ENCODE peak calls at places on chromosomes 2 and 18, in nine cellular contexts. M, U, J, L, Z, F, D, C and G are unnamed samples.

GRCh38 chr2:16336916-16337315 is 328.7 kb downstream of the CYRIA start:
- DNase-seq in M (no peak), J (no peak), L (no peak), U (no peak), D (no peak), Z (no peak), C (no peak), F (no peak), G (no peak)

GRCh38 chr2:148201075-148202004 is 180.4 kb downstream of the MBD5 start:
- DNase-seq in F (peak; percentile 42), C (peak; percentile 87), L (no peak), J (peak; percentile 87), U (no peak), Z (peak; percentile 33), D (peak; percentile 32), M (peak; percentile 42), G (peak; percentile 42)

GRCh38 chr2:199870581-199870980 is 19.6 kb upstream of the FTCDNL1 start:
- DNase-seq in Z (no peak), F (no peak), D (no peak), U (no peak), J (no peak), M (no peak), C (no peak), L (no peak), G (no peak)

GRCh38 chr18:76394780-76395476 is 100.1 kb downstream of the ZNF516 start:
- DNase-seq in D (peak; percentile 6), F (no peak), C (no peak), L (no peak), Z (no peak), U (no peak), M (no peak), J (peak; percentile 38), G (no peak)

GRCh38 chr2:25711641-25712369 is 38.4 kb upstream of the DTNB start:
- DNase-seq in Z (no peak), U (no peak), F (no peak), M (no peak), L (no peak), C (no peak), D (no peak), J (no peak), G (no peak)

GRCh38 chr18:9595197-9595596 is 19.2 kb downstream of the PPP4R1 start:
- DNase-seq in U (no peak), D (no peak), F (no peak), Z (no peak), M (no peak), L (no peak), J (no peak), C (no peak), G (no peak)

GRCh38 chr18:68705119-68705518 is 9.8 kb downstream of the TMX3 start:
- DNase-seq in C (peak; percentile 51), J (no peak), U (no peak), L (no peak), Z (no peak), F (no peak), D (no peak), M (no peak), G (no peak)

GRCh38 chr2:238431431-238431830 is 4.7 kb downstream of the ASB1 start:
- DNase-seq in Z (no peak), M (no peak), F (no peak), U (no peak), D (no peak), J (no peak), L (no peak), C (no peak), G (no peak)

GRCh38 chr18:51123046-51123395 is 74.5 kb downstream of the MEX3C start:
- DNase-seq in M (no peak), Z (no peak), U (no peak), L (no peak), D (no peak), J (no peak), F (no peak), C (no peak), G (no peak)

GRCh38 chr2:166293984-166294383 is 81.8 kb downstream of the SCN9A start:
- DNase-seq in Z (no peak), F (no peak), L (no peak), M (no peak), C (no peak), J (no peak), U (no peak), D (no peak), G (no peak)

GRCh38 chr2:203441463-203441862 is 93.6 kb downstream of the RAPH1 start:
- DNase-seq in J (no peak), M (no peak), F (no peak), C (no peak), Z (no peak), L (no peak), U (no peak), D (no peak), G (no peak)

GRCh38 chr2:23801396-23801795 is 125.5 kb downstream of the ATAD2B start:
- DNase-seq in U (no peak), C (no peak), Z (no peak), D (no peak), M (no peak), J (no peak), L (no peak), F (no peak), G (no peak)

GRCh38 chr2:23803275-23803964 is 123.5 kb downstream of the ATAD2B start:
- DNase-seq in F (no peak), C (no peak), U (no peak), J (no peak), L (no peak), Z (no peak), D (no peak), M (no peak), G (no peak)

GRCh38 chr2:23806665-23807064 is 120.3 kb downstream of the ATAD2B start:
- DNase-seq in L (no peak), Z (no peak), F (no peak), M (no peak), D (no peak), C (no peak), J (no peak), U (no peak), G (no peak)

GRCh38 chr2:23806201-23806600 is 120.7 kb downstream of the ATAD2B start:
- DNase-seq in C (no peak), L (no peak), U (no peak), M (no peak), J (no peak), F (no peak), D (no peak), Z (no peak), G (no peak)

GRCh38 chr2:23803965-23804542 is 122.9 kb downstream of the ATAD2B start:
- DNase-seq in L (no peak), U (peak; percentile 22), D (peak; percentile 14), C (peak; percentile 28), J (no peak), Z (peak; percentile 50), F (no peak), M (peak; percentile 27), G (peak; percentile 33)
- TF ChIP-seq CTCF in L (no peak), U (no peak), D (peak; percentile 4), C (peak; percentile 45), J (no peak), Z (no peak), F (peak; percentile 58), M (no peak), G (no peak)

GRCh38 chr2:54457326-54458023 is 1.3 kb downstream of the SPTBN1 start:
- DNase-seq in L (no peak), J (peak; percentile 77), Z (peak; percentile 29), F (no peak), D (no peak), M (peak; percentile 10), U (peak; percentile 23), C (peak; percentile 59), G (peak; percentile 39)

GRCh38 chr2:54454548-54454921 is 1.6 kb upstream of the SPTBN1 start:
- DNase-seq in U (no peak), D (no peak), F (no peak), Z (no peak), J (no peak), L (no peak), M (no peak), C (peak; percentile 71), G (no peak)

GRCh38 chr2:54456526-54457325 is 599 bp downstream of the SPTBN1 start:
- DNase-seq in L (no peak), F (no peak), U (peak; percentile 42), M (peak; percentile 22), J (peak; percentile 73), C (peak; percentile 19), D (peak; percentile 17), Z (peak; percentile 54), G (no peak)

GRCh38 chr2:54454922-54455583 is 1.1 kb upstream of the SPTBN1 start:
- DNase-seq in C (peak; percentile 48), J (peak; percentile 76), U (peak; percentile 39), F (no peak), L (no peak), M (peak; percentile 13), D (no peak), Z (peak; percentile 30), G (no peak)

GRCh38 chr2:54455584-54456525 is at the start of gene SPTBN1:
- DNase-seq in U (peak; percentile 95), F (peak; percentile 61), L (peak; percentile 29), M (peak; percentile 91), C (peak; percentile 87), Z (peak; percentile 94), J (peak; percentile 97), D (peak; percentile 77), G (peak; percentile 82)
- TF ChIP-seq POLR2A in U (peak; percentile 76), F (peak; percentile 27), L (no peak), M (peak; percentile 73), C (peak; percentile 77), Z (peak; percentile 60), J (peak; percentile 57), D (peak; percentile 41), G (no peak)

DNA sequence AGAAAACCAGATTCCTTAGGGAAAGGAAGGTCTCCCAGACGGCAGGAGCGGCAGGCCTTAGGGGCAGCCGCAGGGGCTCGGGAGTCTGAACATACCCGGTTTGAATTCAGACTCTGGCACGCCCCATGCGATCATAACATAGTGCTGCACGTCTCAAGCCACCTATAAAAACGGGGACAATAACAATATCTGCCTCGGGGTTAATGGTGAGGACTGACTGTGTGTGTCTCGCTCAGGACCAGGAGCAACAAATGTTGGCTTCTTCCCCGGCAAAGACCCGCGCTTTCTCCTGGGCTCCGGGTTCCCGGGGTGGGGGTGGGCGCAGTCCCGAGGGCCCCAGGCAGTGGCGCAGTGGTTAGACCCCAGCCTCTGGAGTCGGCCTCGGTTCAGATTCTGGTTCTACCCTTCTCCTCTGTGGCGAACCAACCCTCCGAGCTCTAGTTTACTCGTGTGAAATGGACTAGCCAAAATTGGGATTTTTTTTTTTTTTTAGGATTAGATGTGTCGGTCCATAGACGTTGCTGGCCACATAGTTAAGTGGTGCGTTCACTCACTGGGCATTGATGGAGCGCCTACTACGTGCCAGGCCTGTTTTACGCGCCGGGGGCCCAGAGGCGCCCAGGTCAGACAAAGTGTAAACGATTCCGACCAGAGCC is 959 bp upstream of the SH3BP4 start:
- DNase-seq in M (no peak), U (no peak), D (peak; percentile 22), C (no peak), J (peak; percentile 63), L (no peak), F (no peak), Z (no peak), G (no peak)
- TF ChIP-seq CTCF in M (no peak), U (no peak), D (peak; percentile 13), C (no peak), J (no peak), L (no peak), F (no peak), Z (no peak), G (no peak)

DNA sequence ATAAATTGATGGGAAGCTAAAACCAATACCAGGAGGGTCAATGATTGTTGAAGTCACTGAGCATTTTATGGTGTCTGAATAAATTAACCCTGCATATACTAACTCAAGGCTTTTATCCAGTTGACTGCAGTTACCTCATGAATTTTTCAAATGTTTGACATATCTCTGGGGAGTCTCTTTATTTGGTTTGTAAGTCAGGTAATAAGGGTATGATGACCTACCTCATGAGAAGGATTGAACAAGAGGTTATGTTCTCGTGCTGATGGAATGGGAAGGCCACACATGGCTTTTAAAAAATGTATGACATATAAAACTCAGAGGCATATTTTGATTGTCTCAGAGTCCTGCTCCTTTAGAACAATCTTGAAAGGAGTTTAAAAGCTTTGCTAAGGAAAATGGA is 237.6 kb downstream of the THSD7B start:
- DNase-seq in D (no peak), U (no peak), F (no peak), J (no peak), Z (no peak), M (no peak), C (no peak), L (no peak), G (no peak)
- TF ChIP-seq POLR2A in D (no peak), U (no peak), F (no peak), J (no peak), Z (no peak), M (no peak), C (no peak), L (no peak), G (no peak)